ENCODE peak calls at places on chromosomes 6 and 20, in four cellular contexts. B, M, Z and W are unnamed samples.

GRCh38 chr6:63930848-63931247 is 295.2 kb downstream of the PHF3 start:
- DNase-seq in B (no peak), M (no peak), Z (no peak), W (no peak)

GRCh38 chr6:53119772-53120409 is 28.8 kb downstream of the GCM1 start:
- DNase-seq in B (peak; percentile 74), M (no peak), Z (no peak), W (no peak)

GRCh38 chr6:50722829-50723562 is 9.7 kb downstream of the TFAP2D start:
- DNase-seq in B (no peak), M (no peak), Z (no peak), W (no peak)

GRCh38 chr6:79076160-79076559 is 1.9 kb downstream of the PHIP start:
- DNase-seq in B (peak; percentile 28), M (peak; percentile 28), Z (peak; percentile 16), W (no peak)

GRCh38 chr6:128672023-128672422 is 151.6 kb upstream of the PTPRK start:
- DNase-seq in B (no peak), M (no peak), Z (no peak), W (no peak)

GRCh38 chr6:35972471-35972985 is 51.6 kb upstream of the SRPK1 start:
- DNase-seq in B (no peak), M (no peak), Z (no peak), W (no peak)

GRCh38 chr20:24764825-24765224 is 184.2 kb upstream of the CST7 start:
- DNase-seq in B (no peak), M (no peak), Z (no peak), W (no peak)

GRCh38 chr6:44043479-44044153 is 83.6 kb downstream of the MRPL14 start:
- DNase-seq in B (no peak), M (no peak), Z (no peak), W (no peak)

GRCh38 chr20:48298851-48299484 is 513.7 kb upstream of the SULF2 start:
- DNase-seq in B (peak; percentile 92), M (no peak), Z (no peak), W (no peak)

GRCh38 chr6:15481892-15482291 is 180.9 kb downstream of the DTNBP1 start:
- DNase-seq in B (no peak), M (no peak), Z (peak; percentile 20), W (no peak)

GRCh38 chr20:11027224-11027623 is 353.4 kb upstream of the JAG1 start:
- DNase-seq in B (no peak), M (no peak), Z (no peak), W (no peak)

GRCh38 chr6:39453236-39453635 is 130.7 kb upstream of the KCNK16 start:
- DNase-seq in B (no peak), M (no peak), Z (no peak), W (no peak)

GRCh38 chr20:15767636-15768369 is 805.4 kb downstream of the KIF16B start:
- DNase-seq in B (no peak), M (no peak), Z (no peak), W (no peak)

GRCh38 chr20:63239431-63239830 is 3.7 kb downstream of the BIRC7 start:
- DNase-seq in B (no peak), M (no peak), Z (no peak), W (no peak)

GRCh38 chr6:42911171-42912021 is 4.5 kb upstream of the PTCRA start:
- DNase-seq in B (peak; percentile 9), M (no peak), Z (no peak), W (no peak)

GRCh38 chr6:63598001-63598250 is 25.6 kb downstream of the LOC128125822 start:
- DNase-seq in B (no peak), M (peak; percentile 42), Z (no peak), W (no peak)

GRCh38 chr6:159969921-159970320 is 1.0 kb downstream of the IGF2R start:
- DNase-seq in B (peak; percentile 85), M (no peak), Z (peak; percentile 19), W (peak; percentile 84)